ENCODE peak calls at places on chromosomes 1 and 21, in ten cellular contexts. One of them, this sample, is unnamed.

GRCh38 chr1:61089338-61089737 is 7.0 kb downstream of the NFIA start:
- DNase-seq in pancreas: no peak
- DNase-seq in substantia nigra: no peak
- DNase-seq in HL-60: no peak
- DNase-seq in ELR: no peak
- DNase-seq in body of pancreas: no peak
- DNase-seq in fibroblast of lung: no peak
- DNase-seq in EL: no peak
- DNase-seq in bronchial epithelial cell: no peak
- DNase-seq in endothelial cell of umbilical vein: no peak
- DNase-seq in this sample: no peak

GRCh38 chr1:152451254-152451653 is 37.2 kb upstream of the CRNN start:
- DNase-seq in pancreas: no peak
- DNase-seq in substantia nigra: no peak
- DNase-seq in HL-60: no peak
- DNase-seq in ELR: no peak
- DNase-seq in body of pancreas: no peak
- DNase-seq in fibroblast of lung: no peak
- DNase-seq in EL: no peak
- DNase-seq in bronchial epithelial cell: no peak
- DNase-seq in endothelial cell of umbilical vein: no peak
- DNase-seq in this sample: no peak

GRCh38 chr1:238639861-238640260 is 746.5 kb upstream of the CHRM3 start:
- DNase-seq in pancreas: no peak
- DNase-seq in substantia nigra: no peak
- DNase-seq in HL-60: no peak
- DNase-seq in ELR: no peak
- DNase-seq in body of pancreas: no peak
- DNase-seq in fibroblast of lung: no peak
- DNase-seq in EL: no peak
- DNase-seq in bronchial epithelial cell: no peak
- DNase-seq in endothelial cell of umbilical vein: no peak
- DNase-seq in this sample: no peak

GRCh38 chr1:11761988-11762406 is at the start of gene C1orf167:
- DNase-seq in pancreas: no peak
- DNase-seq in substantia nigra: no peak
- DNase-seq in HL-60: no peak
- DNase-seq in ELR: no peak
- DNase-seq in body of pancreas: peak; percentile 44
- DNase-seq in fibroblast of lung: no peak
- DNase-seq in EL: no peak
- DNase-seq in bronchial epithelial cell: no peak
- DNase-seq in endothelial cell of umbilical vein: no peak
- DNase-seq in this sample: no peak

GRCh38 chr1:69172003-69173000 is 395.4 kb upstream of the LRRC7 start:
- DNase-seq in pancreas: no peak
- DNase-seq in substantia nigra: no peak
- DNase-seq in HL-60: no peak
- DNase-seq in ELR: no peak
- DNase-seq in body of pancreas: no peak
- DNase-seq in fibroblast of lung: peak; percentile 44
- DNase-seq in EL: no peak
- DNase-seq in bronchial epithelial cell: peak; percentile 33
- DNase-seq in endothelial cell of umbilical vein: no peak
- DNase-seq in this sample: no peak

GRCh38 chr1:227759345-227760300 is 24.4 kb downstream of the SNAP47 start:
- DNase-seq in pancreas: no peak
- DNase-seq in substantia nigra: no peak
- DNase-seq in HL-60: no peak
- DNase-seq in ELR: peak; percentile 96
- DNase-seq in body of pancreas: peak; percentile 27
- DNase-seq in fibroblast of lung: peak; percentile 96
- DNase-seq in EL: peak; percentile 97
- DNase-seq in bronchial epithelial cell: peak; percentile 79
- DNase-seq in endothelial cell of umbilical vein: peak; percentile 18
- DNase-seq in this sample: peak; percentile 83

GRCh38 chr1:186722711-186723309 is 42.6 kb upstream of the PTGS2 start:
- DNase-seq in pancreas: no peak
- DNase-seq in substantia nigra: no peak
- DNase-seq in HL-60: peak; percentile 55
- DNase-seq in ELR: peak; percentile 80
- DNase-seq in body of pancreas: no peak
- DNase-seq in fibroblast of lung: peak; percentile 58
- DNase-seq in EL: peak; percentile 47
- DNase-seq in bronchial epithelial cell: peak; percentile 61
- DNase-seq in endothelial cell of umbilical vein: peak; percentile 52
- DNase-seq in this sample: peak; percentile 28

GRCh38 chr1:67580671-67581403 is 104.2 kb upstream of the GADD45A start:
- DNase-seq in pancreas: no peak
- DNase-seq in substantia nigra: no peak
- DNase-seq in HL-60: no peak
- DNase-seq in ELR: no peak
- DNase-seq in body of pancreas: no peak
- DNase-seq in fibroblast of lung: no peak
- DNase-seq in EL: no peak
- DNase-seq in bronchial epithelial cell: peak; percentile 87
- DNase-seq in endothelial cell of umbilical vein: no peak
- DNase-seq in this sample: no peak

GRCh38 chr1:51736702-51737101 is 119.8 kb downstream of the OSBPL9 start:
- DNase-seq in pancreas: no peak
- DNase-seq in substantia nigra: no peak
- DNase-seq in HL-60: no peak
- DNase-seq in ELR: peak; percentile 64
- DNase-seq in body of pancreas: peak; percentile 21
- DNase-seq in fibroblast of lung: peak; percentile 67
- DNase-seq in EL: peak; percentile 48
- DNase-seq in bronchial epithelial cell: peak; percentile 86
- DNase-seq in endothelial cell of umbilical vein: peak; percentile 93
- DNase-seq in this sample: peak; percentile 98

GRCh38 chr1:159986093-159986492 is 32.1 kb upstream of the SLAMF9 start:
- DNase-seq in pancreas: no peak
- DNase-seq in substantia nigra: no peak
- DNase-seq in HL-60: no peak
- DNase-seq in ELR: no peak
- DNase-seq in body of pancreas: no peak
- DNase-seq in fibroblast of lung: no peak
- DNase-seq in EL: no peak
- DNase-seq in bronchial epithelial cell: no peak
- DNase-seq in endothelial cell of umbilical vein: no peak
- DNase-seq in this sample: no peak

GRCh38 chr1:180863158-180863775 is 49.4 kb upstream of the KIAA1614 start:
- DNase-seq in pancreas: no peak
- DNase-seq in substantia nigra: no peak
- DNase-seq in HL-60: no peak
- DNase-seq in ELR: peak; percentile 66
- DNase-seq in body of pancreas: peak; percentile 35
- DNase-seq in fibroblast of lung: peak; percentile 73
- DNase-seq in EL: peak; percentile 67
- DNase-seq in bronchial epithelial cell: peak; percentile 61
- DNase-seq in endothelial cell of umbilical vein: peak; percentile 80
- DNase-seq in this sample: peak; percentile 68

GRCh38 chr21:15653710-15654109 is 76.1 kb upstream of the USP25 start:
- DNase-seq in pancreas: no peak
- DNase-seq in substantia nigra: no peak
- DNase-seq in HL-60: no peak
- DNase-seq in ELR: no peak
- DNase-seq in body of pancreas: no peak
- DNase-seq in fibroblast of lung: no peak
- DNase-seq in EL: no peak
- DNase-seq in bronchial epithelial cell: no peak
- DNase-seq in endothelial cell of umbilical vein: no peak
- DNase-seq in this sample: no peak

GRCh38 chr1:37794372-37795339 is 1.0 kb downstream of the MANEAL start:
- DNase-seq in pancreas: no peak
- DNase-seq in substantia nigra: no peak
- DNase-seq in HL-60: no peak
- DNase-seq in ELR: no peak
- DNase-seq in body of pancreas: no peak
- DNase-seq in fibroblast of lung: no peak
- DNase-seq in EL: no peak
- DNase-seq in bronchial epithelial cell: no peak
- DNase-seq in endothelial cell of umbilical vein: no peak
- DNase-seq in this sample: no peak

GRCh38 chr21:28283652-28284490 is 708.8 kb downstream of the LTN1 start:
- DNase-seq in pancreas: peak; percentile 26
- DNase-seq in substantia nigra: no peak
- DNase-seq in HL-60: no peak
- DNase-seq in ELR: peak; percentile 21
- DNase-seq in body of pancreas: peak; percentile 33
- DNase-seq in fibroblast of lung: peak; percentile 95
- DNase-seq in EL: peak; percentile 88
- DNase-seq in bronchial epithelial cell: peak; percentile 32
- DNase-seq in endothelial cell of umbilical vein: peak; percentile 97
- DNase-seq in this sample: peak; percentile 49

GRCh38 chr1:208036177-208036808 is 125.4 kb upstream of the CD34 start:
- DNase-seq in pancreas: no peak
- DNase-seq in substantia nigra: no peak
- DNase-seq in HL-60: no peak
- DNase-seq in ELR: peak; percentile 50
- DNase-seq in body of pancreas: peak; percentile 44
- DNase-seq in fibroblast of lung: peak; percentile 34
- DNase-seq in EL: peak; percentile 20
- DNase-seq in bronchial epithelial cell: peak; percentile 17
- DNase-seq in endothelial cell of umbilical vein: no peak
- DNase-seq in this sample: peak; percentile 44

GRCh38 chr1:155596864-155597263 is 13.2 kb upstream of the MSTO1 start:
- DNase-seq in pancreas: no peak
- DNase-seq in substantia nigra: no peak
- DNase-seq in HL-60: no peak
- DNase-seq in ELR: no peak
- DNase-seq in body of pancreas: no peak
- DNase-seq in fibroblast of lung: no peak
- DNase-seq in EL: no peak
- DNase-seq in bronchial epithelial cell: no peak
- DNase-seq in endothelial cell of umbilical vein: no peak
- DNase-seq in this sample: no peak

GRCh38 chr1:45299981-45300668 is 26.6 kb upstream of the HPDL start:
- DNase-seq in pancreas: no peak
- DNase-seq in substantia nigra: peak; percentile 11
- DNase-seq in HL-60: peak; percentile 50
- DNase-seq in ELR: peak; percentile 85
- DNase-seq in body of pancreas: peak; percentile 55
- DNase-seq in fibroblast of lung: peak; percentile 87
- DNase-seq in EL: peak; percentile 74
- DNase-seq in bronchial epithelial cell: peak; percentile 67
- DNase-seq in endothelial cell of umbilical vein: peak; percentile 83
- DNase-seq in this sample: peak; percentile 69

GRCh38 chr1:40143891-40144575 is 17.2 kb upstream of the RLF start:
- DNase-seq in pancreas: peak; percentile 55
- DNase-seq in substantia nigra: no peak
- DNase-seq in HL-60: peak; percentile 70
- DNase-seq in ELR: peak; percentile 85
- DNase-seq in body of pancreas: peak; percentile 66
- DNase-seq in fibroblast of lung: peak; percentile 75
- DNase-seq in EL: peak; percentile 73
- DNase-seq in bronchial epithelial cell: peak; percentile 73
- DNase-seq in endothelial cell of umbilical vein: peak; percentile 67
- DNase-seq in this sample: peak; percentile 68

GRCh38 chr1:42658880-42659337 is 686 bp downstream of the PPIH start:
- DNase-seq in pancreas: no peak
- DNase-seq in substantia nigra: no peak
- DNase-seq in HL-60: no peak
- DNase-seq in ELR: peak; percentile 41
- DNase-seq in body of pancreas: no peak
- DNase-seq in fibroblast of lung: peak; percentile 6
- DNase-seq in EL: peak; percentile 13
- DNase-seq in bronchial epithelial cell: peak; percentile 29
- DNase-seq in endothelial cell of umbilical vein: peak; percentile 37
- DNase-seq in this sample: peak; percentile 14

GRCh38 chr1:43557744-43558245 is 27.1 kb downstream of the PTPRF start:
- DNase-seq in pancreas: no peak
- DNase-seq in substantia nigra: no peak
- DNase-seq in HL-60: no peak
- DNase-seq in ELR: peak; percentile 8
- DNase-seq in body of pancreas: peak; percentile 43
- DNase-seq in fibroblast of lung: peak; percentile 70
- DNase-seq in EL: no peak
- DNase-seq in bronchial epithelial cell: peak; percentile 60
- DNase-seq in endothelial cell of umbilical vein: no peak
- DNase-seq in this sample: no peak

GRCh38 chr1:108048311-108049082 is 83.5 kb upstream of the VAV3 start:
- DNase-seq in pancreas: no peak
- DNase-seq in substantia nigra: no peak
- DNase-seq in HL-60: peak; percentile 37
- DNase-seq in ELR: no peak
- DNase-seq in body of pancreas: no peak
- DNase-seq in fibroblast of lung: no peak
- DNase-seq in EL: no peak
- DNase-seq in bronchial epithelial cell: no peak
- DNase-seq in endothelial cell of umbilical vein: no peak
- DNase-seq in this sample: no peak

GRCh38 chr1:153563339-153563952 is 2.2 kb downstream of the S100A2 start:
- DNase-seq in pancreas: no peak
- DNase-seq in substantia nigra: no peak
- DNase-seq in HL-60: no peak
- DNase-seq in ELR: no peak
- DNase-seq in body of pancreas: no peak
- DNase-seq in fibroblast of lung: no peak
- DNase-seq in EL: no peak
- DNase-seq in bronchial epithelial cell: no peak
- DNase-seq in endothelial cell of umbilical vein: no peak
- DNase-seq in this sample: no peak

GRCh38 chr1:218171302-218171893 is 113.7 kb upstream of the RRP15 start:
- DNase-seq in pancreas: no peak
- DNase-seq in substantia nigra: no peak
- DNase-seq in HL-60: no peak
- DNase-seq in ELR: peak; percentile 61
- DNase-seq in body of pancreas: no peak
- DNase-seq in fibroblast of lung: peak; percentile 69
- DNase-seq in EL: peak; percentile 55
- DNase-seq in bronchial epithelial cell: peak; percentile 43
- DNase-seq in endothelial cell of umbilical vein: peak; percentile 42
- DNase-seq in this sample: peak; percentile 52

GRCh38 chr1:223109581-223110026 is 33.4 kb downstream of the TLR5 start:
- DNase-seq in pancreas: peak; percentile 45
- DNase-seq in substantia nigra: no peak
- DNase-seq in HL-60: no peak
- DNase-seq in ELR: no peak
- DNase-seq in body of pancreas: peak; percentile 54
- DNase-seq in fibroblast of lung: no peak
- DNase-seq in EL: no peak
- DNase-seq in bronchial epithelial cell: peak; percentile 35
- DNase-seq in endothelial cell of umbilical vein: peak; percentile 47
- DNase-seq in this sample: peak; percentile 79

GRCh38 chr1:110125810-110126209 is 13.6 kb downstream of the UBL4B start:
- DNase-seq in pancreas: no peak
- DNase-seq in substantia nigra: no peak
- DNase-seq in HL-60: no peak
- DNase-seq in ELR: no peak
- DNase-seq in body of pancreas: no peak
- DNase-seq in fibroblast of lung: no peak
- DNase-seq in EL: no peak
- DNase-seq in bronchial epithelial cell: no peak
- DNase-seq in endothelial cell of umbilical vein: no peak
- DNase-seq in this sample: no peak

GRCh38 chr21:37407719-37408455 is 41.3 kb downstream of the DYRK1A start:
- DNase-seq in pancreas: no peak
- DNase-seq in substantia nigra: no peak
- DNase-seq in HL-60: no peak
- DNase-seq in ELR: no peak
- DNase-seq in body of pancreas: no peak
- DNase-seq in fibroblast of lung: peak; percentile 63
- DNase-seq in EL: peak; percentile 17
- DNase-seq in bronchial epithelial cell: no peak
- DNase-seq in endothelial cell of umbilical vein: no peak
- DNase-seq in this sample: no peak

GRCh38 chr1:156153362-156153761 is at the start of gene SEMA4A:
- DNase-seq in pancreas: peak; percentile 50
- DNase-seq in substantia nigra: no peak
- DNase-seq in HL-60: no peak
- DNase-seq in ELR: no peak
- DNase-seq in body of pancreas: peak; percentile 72
- DNase-seq in fibroblast of lung: no peak
- DNase-seq in EL: no peak
- DNase-seq in bronchial epithelial cell: peak; percentile 87
- DNase-seq in endothelial cell of umbilical vein: no peak
- DNase-seq in this sample: peak; percentile 35

This sample was measured in renal cortical epithelial cell.